ENCODE peak calls at places on chromosomes 16 and 17, in seven cellular contexts. E is GM23338, U is upper lobe of right lung, R is aorta, G is brain microvascular endothelial cell, Y is ascending aorta, K is lung. W is an unnamed sample.

GRCh38 chr17:39973496-39973895 is 7.1 kb upstream of the PSMD3 start:
- DNase-seq in E (no peak), U (no peak), R (no peak), G (no peak), Y (no peak), K (no peak), W (no peak)

GRCh38 chr17:77842148-77842905 is 116.2 kb upstream of the TNRC6C start:
- DNase-seq in E (no peak), U (peak; percentile 44), R (no peak), G (peak; percentile 34), Y (no peak), K (no peak), W (no peak)

GRCh38 chr17:45098869-45099616 is 33.3 kb downstream of the PLCD3 start:
- DNase-seq in E (peak; percentile 95), U (peak; percentile 90), R (peak; percentile 93), G (peak; percentile 60), Y (peak; percentile 63), K (peak; percentile 85), W (no peak)

GRCh38 chr16:5502467-5502869 is 404.9 kb upstream of the EEF2KMT start:
- DNase-seq in E (peak; percentile 76), U (no peak), R (no peak), G (no peak), Y (no peak), K (no peak), W (no peak)

GRCh38 chr17:753407-753806 is 1.3 kb upstream of the GEMIN4 start:
- DNase-seq in E (no peak), U (no peak), R (no peak), G (no peak), Y (no peak), K (no peak), W (no peak)

GRCh38 chr17:78777886-78778285 is 4.2 kb downstream of the CYTH1 start:
- DNase-seq in E (no peak), U (no peak), R (no peak), G (no peak), Y (no peak), K (no peak), W (no peak)

GRCh38 chr17:51797150-51797549 is 361.4 kb downstream of the CA10 start:
- DNase-seq in E (no peak), U (no peak), R (no peak), G (no peak), Y (no peak), K (no peak), W (no peak)

GRCh38 chr16:25135239-25135878 is 23.8 kb downstream of the LCMT1 start:
- DNase-seq in E (no peak), U (no peak), R (no peak), G (peak; percentile 65), Y (no peak), K (no peak), W (no peak)

GRCh38 chr17:56167491-56167890 is 14.2 kb downstream of the ANKFN1 start:
- DNase-seq in E (peak; percentile 27), U (no peak), R (no peak), G (no peak), Y (no peak), K (no peak), W (no peak)

GRCh38 chr16:12439443-12440232 is 364.0 kb downstream of the CPPED1 start:
- DNase-seq in E (no peak), U (no peak), R (no peak), G (no peak), Y (no peak), K (no peak), W (no peak)

GRCh38 chr17:36926701-36927100 is 10.6 kb upstream of the LHX1 start:
- DNase-seq in E (no peak), U (no peak), R (no peak), G (no peak), Y (no peak), K (no peak), W (no peak)

GRCh38 chr17:36928450-36929125 is 8.7 kb upstream of the LHX1 start:
- DNase-seq in E (peak; percentile 66), U (no peak), R (no peak), G (no peak), Y (no peak), K (no peak), W (no peak)

GRCh38 chr17:36922175-36922574 is 15.1 kb upstream of the LHX1 start:
- DNase-seq in E (no peak), U (no peak), R (no peak), G (no peak), Y (no peak), K (no peak), W (no peak)

GRCh38 chr17:36923814-36924221 is 13.5 kb upstream of the LHX1 start:
- DNase-seq in E (no peak), U (no peak), R (no peak), G (no peak), Y (no peak), K (no peak), W (no peak)

DNA sequence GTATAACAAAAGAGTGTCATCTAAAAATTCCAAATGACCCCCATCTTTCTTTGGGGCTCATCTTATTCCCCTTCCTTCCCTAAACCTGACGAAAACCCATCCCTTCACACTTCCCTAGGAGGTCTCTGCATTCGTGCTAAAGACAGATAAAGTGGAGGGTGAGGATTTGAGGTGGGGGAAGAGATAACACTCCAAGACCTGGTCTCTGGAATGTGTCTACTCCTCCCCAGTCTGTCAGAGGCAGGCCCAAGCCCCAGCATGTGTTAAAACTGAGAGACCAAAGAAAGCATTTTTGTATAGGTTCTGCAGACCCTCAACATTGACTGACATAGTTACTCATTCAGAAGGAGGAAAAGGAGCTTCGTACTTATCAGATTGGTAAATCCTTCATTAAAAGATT is 11.0 kb upstream of the LHX1 start:
- DNase-seq in E (no peak), U (no peak), R (no peak), G (no peak), Y (no peak), K (no peak), W (no peak)
- H3K27me3 ChIP-seq in E (peaks cover 44% of the 10 kb centered on the region), U (peaks cover 69% of the 10 kb centered on the region), R (no peaks in the 10 kb centered on the region), G (peaks cover 31% of the 10 kb centered on the region), Y (peaks cover 16% of the 10 kb centered on the region), K (no peaks in the 10 kb centered on the region), W (peaks cover 3% of the 10 kb centered on the region)

GRCh38 chr16:87286839-87287626 is 30.2 kb downstream of the C16orf95 start:
- DNase-seq in E (no peak), U (no peak), R (no peak), G (no peak), Y (no peak), K (no peak), W (no peak)
- H3K27ac ChIP-seq in E (no peak overlapping the region), U (no peak overlapping the region), R (no peak overlapping the region), G (no peak overlapping the region), Y (no peak overlapping the region), K (no peak overlapping the region), W (no peak overlapping the region)

DNA sequence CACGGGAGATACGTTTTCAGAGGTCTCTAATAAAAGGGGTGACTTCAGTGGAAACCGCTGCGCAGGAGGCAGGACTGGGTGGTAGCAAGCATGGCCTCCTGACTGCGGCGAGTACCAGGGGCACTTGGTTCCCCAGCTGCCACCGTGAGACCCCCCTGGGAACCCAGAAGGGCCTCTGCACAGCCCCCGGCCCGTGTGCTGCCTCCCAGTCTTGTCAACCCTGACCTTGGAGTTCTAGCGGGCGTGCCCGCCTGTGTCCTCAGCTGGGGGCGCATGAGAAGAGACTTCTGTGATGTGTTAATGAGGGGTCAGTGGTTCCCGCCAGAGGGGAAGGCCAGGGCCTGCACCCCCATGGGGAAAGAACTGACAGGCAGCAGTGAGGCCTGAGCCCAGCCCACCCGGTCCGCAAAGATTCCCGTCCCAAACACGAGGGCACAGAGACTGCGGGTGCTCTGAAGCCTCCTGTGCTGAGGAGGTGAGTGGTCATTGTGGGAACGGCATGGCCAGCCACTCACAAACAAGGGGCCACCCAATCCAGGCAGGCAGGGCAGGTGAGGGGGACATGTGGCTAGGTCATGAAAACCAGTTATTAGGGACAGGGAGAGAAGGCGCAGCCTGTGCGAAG is 9.4 kb downstream of the ZNF276 start:
- DNase-seq in E (no peak), U (no peak), R (no peak), G (no peak), Y (no peak), K (no peak), W (no peak)
- H3K36me3 ChIP-seq in E (peaks cover 8% of the 10 kb centered on the region), U (peaks cover 94% of the 10 kb centered on the region), R (peaks cover 21% of the 10 kb centered on the region), G (peaks cover 74% of the 10 kb centered on the region), Y (peaks cover 67% of the 10 kb centered on the region), K (peaks cover 72% of the 10 kb centered on the region), W (peaks cover 56% of the 10 kb centered on the region)

DNA sequence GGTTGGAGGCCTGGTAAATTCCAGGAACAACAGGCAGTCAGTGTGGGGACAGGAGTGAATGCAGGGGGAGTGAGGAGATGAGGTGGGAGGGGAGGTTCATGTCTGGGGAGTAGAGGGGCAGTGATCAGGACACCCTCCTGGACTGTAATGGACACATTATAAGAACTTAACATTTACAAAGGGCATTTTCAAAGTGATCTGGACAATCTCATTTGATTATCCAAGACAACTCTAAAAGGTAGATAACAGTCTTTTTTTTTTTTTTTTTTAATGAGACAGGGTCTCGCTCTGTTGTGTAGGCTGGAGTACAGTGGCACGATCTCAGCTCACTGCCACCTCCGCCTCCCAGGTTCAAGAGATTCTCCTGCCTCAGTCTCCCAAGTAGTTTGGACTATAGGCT is 5.7 kb downstream of the SDK2 start:
- DNase-seq in E (no peak), U (no peak), R (no peak), G (no peak), Y (no peak), K (no peak), W (no peak)
- H3K27me3 ChIP-seq in E (peaks cover 30% of the 10 kb centered on the region), U (peaks cover 26% of the 10 kb centered on the region), R (no peaks in the 10 kb centered on the region), G (peaks cover 15% of the 10 kb centered on the region), Y (no peaks in the 10 kb centered on the region), K (no peaks in the 10 kb centered on the region), W (no peaks in the 10 kb centered on the region)

DNA sequence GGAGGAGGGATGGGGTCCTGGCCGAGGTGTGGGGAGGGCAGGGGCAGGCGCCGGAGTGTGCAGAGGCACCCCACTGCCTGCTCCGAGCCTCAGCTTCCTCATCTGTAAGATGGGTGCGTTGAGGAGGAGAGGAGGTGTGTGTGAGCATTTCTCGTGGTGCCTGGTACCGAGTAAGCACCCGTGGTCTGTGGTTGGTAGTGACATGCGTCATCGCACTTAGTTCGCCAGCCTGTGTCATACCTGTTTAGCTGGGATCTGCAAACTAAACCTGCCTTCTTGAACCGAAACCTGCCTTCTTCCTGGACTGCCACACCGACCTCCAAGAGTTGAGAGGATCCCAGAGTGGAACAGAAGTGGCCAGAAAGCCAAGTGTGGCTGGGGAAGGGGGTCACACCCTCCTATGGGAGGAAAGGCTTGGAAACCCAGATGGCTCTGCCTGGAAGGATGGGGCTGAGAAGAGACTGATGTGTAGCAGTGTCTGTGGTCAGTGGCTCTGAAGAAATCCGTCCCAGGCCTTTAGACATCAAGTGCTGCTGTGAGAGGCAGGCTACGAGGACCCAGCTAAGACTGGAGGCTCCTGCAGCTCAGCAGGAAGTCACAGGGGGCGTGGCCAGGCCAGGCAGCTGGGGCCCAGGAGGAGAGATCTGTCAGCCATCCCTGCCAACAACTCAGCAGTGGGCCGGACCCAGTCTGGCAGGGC is 162.6 kb upstream of the PLCG2 start:
- DNase-seq in E (no peak), U (peak; percentile 81), R (peak; percentile 85), G (peak; percentile 66), Y (no peak), K (no peak), W (peak; percentile 16)
- H3K27ac ChIP-seq in E (no peak overlapping the region), U (peak overlapping the region; percentile 60), R (no peak overlapping the region), G (no peak overlapping the region), Y (peak overlapping the region; percentile 7), K (peak overlapping the region; percentile 74), W (peak overlapping the region; percentile 80)

DNA sequence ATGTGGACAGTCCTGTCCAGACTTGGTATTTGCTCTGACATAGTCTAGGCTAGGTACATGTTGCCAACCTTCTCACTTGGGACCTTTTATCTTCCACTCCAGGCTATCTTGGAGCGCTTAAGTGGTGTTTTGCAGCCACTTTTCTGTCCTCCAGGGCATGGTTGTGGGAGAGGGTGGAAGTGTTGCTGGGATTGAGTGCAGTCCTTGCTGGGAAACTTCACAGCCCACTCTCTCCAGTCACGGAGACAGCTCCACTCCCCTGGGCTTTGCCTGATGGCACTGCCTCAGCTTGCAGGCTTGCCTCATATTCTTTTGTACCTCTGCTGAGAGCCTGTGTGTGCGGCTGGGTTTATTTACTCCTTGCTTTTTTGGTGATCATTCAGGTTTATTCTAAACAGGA is 17.4 kb downstream of the RPA1 start:
- DNase-seq in E (no peak), U (no peak), R (no peak), G (no peak), Y (no peak), K (peak; percentile 41), W (no peak)
- H3K36me3 ChIP-seq in E (peaks cover 35% of the 10 kb centered on the region), U (peaks cover 57% of the 10 kb centered on the region), R (no peaks in the 10 kb centered on the region), G (peaks cover 13% of the 10 kb centered on the region), Y (peaks cover 50% of the 10 kb centered on the region), K (peaks cover 21% of the 10 kb centered on the region), W (peaks cover 10% of the 10 kb centered on the region)